ENCODE peak calls at places on chromosome 18, in four cellular contexts. O is activated effector memory CD4-positive, alpha-beta T cell treated with anti-CD3 and anti-CD28 coated beads, Interleukin-2, amount 50 U/mL, for 16 hours; H is bronchial epithelial cell; N is HEK293T. D is an unnamed sample.

GRCh38 chr18:49492694-49493033 is 5.6 kb upstream of the C18orf32 start:
- DNase-seq in O (no peak), H (no peak), N (no peak), D (no peak)

GRCh38 chr18:57585421-57585820 is 1.1 kb downstream of the FECH start:
- DNase-seq in O (no peak), H (peak; percentile 17), N (no peak), D (no peak)

GRCh38 chr18:11955299-11956029 is 25.8 kb upstream of the IMPA2 start:
- DNase-seq in O (no peak), H (peak; percentile 74), N (no peak), D (peak; percentile 26)

GRCh38 chr18:9283789-9284188 is 50.8 kb upstream of the TWSG1 start:
- DNase-seq in O (no peak), H (no peak), N (no peak), D (no peak)

GRCh38 chr18:79738565-79739439 is 58.9 kb upstream of the KCNG2 start:
- DNase-seq in O (no peak), H (no peak), N (no peak), D (no peak)

GRCh38 chr18:60064271-60064670 is 164.5 kb downstream of the PMAIP1 start:
- DNase-seq in O (no peak), H (peak; percentile 83), N (no peak), D (no peak)

GRCh38 chr18:44733754-44734465 is 53.2 kb downstream of the SETBP1 start:
- DNase-seq in O (no peak), H (no peak), N (no peak), D (no peak)

GRCh38 chr18:58337688-58338087 is 291.2 kb downstream of the ALPK2 start:
- DNase-seq in O (no peak), H (no peak), N (no peak), D (no peak)

GRCh38 chr18:70380915-70381896 is 92.4 kb downstream of the SOCS6 start:
- DNase-seq in O (no peak), H (no peak), N (no peak), D (no peak)

GRCh38 chr18:8300749-8301148 is 308.5 kb upstream of the RAB12 start:
- DNase-seq in O (no peak), H (peak; percentile 35), N (no peak), D (no peak)

GRCh38 chr18:50507120-50507590 is 52.7 kb upstream of the MAPK4 start:
- DNase-seq in O (no peak), H (peak; percentile 38), N (peak; percentile 47), D (no peak)

GRCh38 chr18:55998071-55998522 is 410.1 kb upstream of the TCF4 start:
- DNase-seq in O (no peak), H (peak; percentile 31), N (no peak), D (no peak)

GRCh38 chr18:33761363-33761762 is 183.3 kb downstream of the ASXL3 start:
- DNase-seq in O (no peak), H (peak; percentile 45), N (peak; percentile 45), D (no peak)

GRCh38 chr18:10320201-10320600 is 134.2 kb upstream of the APCDD1 start:
- DNase-seq in O (no peak), H (no peak), N (no peak), D (no peak)

GRCh38 chr18:35968278-35968880 is 4.1 kb upstream of the RMP24 start:
- DNase-seq in O (no peak), H (peak; percentile 56), N (no peak), D (no peak)

GRCh38 chr18:57435851-57436192 is 648 bp downstream of the ONECUT2 start:
- DNase-seq in O (no peak), H (no peak), N (no peak), D (no peak)

GRCh38 chr18:7064346-7064745 is 53.3 kb downstream of the LAMA1 start:
- DNase-seq in O (no peak), H (peak; percentile 55), N (no peak), D (no peak)

GRCh38 chr18:7535436-7536190 is 31.5 kb upstream of the PTPRM start:
- DNase-seq in O (no peak), H (peak; percentile 46), N (no peak), D (no peak)

GRCh38 chr18:2905802-2906521 is 59.2 kb downstream of the EMILIN2 start:
- DNase-seq in O (peak; percentile 80), H (no peak), N (no peak), D (peak; percentile 24)

GRCh38 chr18:61531182-61531581 is 198.0 kb downstream of the CDH20 start:
- DNase-seq in O (no peak), H (no peak), N (no peak), D (no peak)

GRCh38 chr18:2316686-2317308 is 254.5 kb downstream of the METTL4 start:
- DNase-seq in O (no peak), H (no peak), N (no peak), D (no peak)

GRCh38 chr18:23958036-23958435 is 56.5 kb upstream of the TTC39C start:
- DNase-seq in O (no peak), H (no peak), N (no peak), D (no peak)

GRCh38 chr18:79925656-79925979 is 25.8 kb downstream of the SLC66A2 start:
- DNase-seq in O (peak; percentile 37), H (no peak), N (no peak), D (no peak)

GRCh38 chr18:48705043-48705442 is 166.2 kb downstream of the CTIF start:
- DNase-seq in O (no peak), H (no peak), N (no peak), D (no peak)

GRCh38 chr18:59566507-59566906 is 130.7 kb downstream of the CCBE1 start:
- DNase-seq in O (no peak), H (no peak), N (no peak), D (no peak)

GRCh38 chr18:61606759-61607158 is 273.5 kb downstream of the CDH20 start:
- DNase-seq in O (no peak), H (peak; percentile 96), N (no peak), D (no peak)

GRCh38 chr18:44691148-44691925 is 10.6 kb downstream of the SETBP1 start:
- DNase-seq in O (no peak), H (no peak), N (no peak), D (no peak)

GRCh38 chr18:40949138-40949949 is 1005.7 kb upstream of the PIK3C3 start:
- DNase-seq in O (no peak), H (no peak), N (no peak), D (no peak)

GRCh38 chr18:57898506-57899124 is 95.5 kb upstream of the ATP8B1 start:
- DNase-seq in O (no peak), H (peak; percentile 83), N (no peak), D (no peak)

GRCh38 chr18:37985126-37985525 is 419.5 kb upstream of the CELF4 start:
- DNase-seq in O (no peak), H (no peak), N (no peak), D (no peak)

GRCh38 chr18:45528712-45529336 is 86.5 kb upstream of the SLC14A2 start:
- DNase-seq in O (no peak), H (peak; percentile 10), N (no peak), D (no peak)

GRCh38 chr18:22257022-22257543 is 87.7 kb downstream of the GATA6 start:
- DNase-seq in O (no peak), H (no peak), N (no peak), D (no peak)

GRCh38 chr18:77000527-77000926 is 132.1 kb downstream of the MBP start:
- DNase-seq in O (peak; percentile 81), H (peak; percentile 21), N (peak; percentile 56), D (no peak)

GRCh38 chr18:72752220-72752619 is 115.6 kb downstream of the NETO1 start:
- DNase-seq in O (no peak), H (no peak), N (no peak), D (no peak)

GRCh38 chr18:35705988-35706387 is 124.4 kb downstream of the GALNT1 start:
- DNase-seq in O (no peak), H (no peak), N (no peak), D (no peak)